ENCODE peak calls at places on chromosomes 16 and 17, in eight cellular contexts. S is cardiac fibroblast, O is lower lobe of right lung, Z is tibial nerve, L is astrocyte of the spinal cord, F is A549, C is HFF-Myc, G is AG10803. A is an unnamed sample.

GRCh38 chr17:28173801-28174200 is 131.3 kb downstream of the NLK start:
- DNase-seq in S (peak), O (no peak), Z (no peak), L (no peak), F (no peak), C (no peak), G (peak), A (peak)

GRCh38 chr16:7547736-7548135 is 215.1 kb downstream of the RBFOX1 start:
- DNase-seq in S (no peak), O (no peak), Z (no peak), L (no peak), F (no peak), C (no peak), G (no peak), A (no peak)

GRCh38 chr17:28741358-28742349 is 2.2 kb upstream of the TRAF4 start:
- DNase-seq in S (no peak), O (no peak), Z (no peak), L (no peak), F (no peak), C (no peak), G (no peak), A (no peak)

GRCh38 chr17:82668631-82669099 is 20.4 kb upstream of the WDR45B start:
- DNase-seq in S (peak), O (peak), Z (no peak), L (peak), F (peak), C (no peak), G (peak), A (peak)

GRCh38 chr16:84618428-84619102 is 687 bp upstream of the COTL1 start:
- DNase-seq in S (peak), O (no peak), Z (no peak), L (peak), F (peak), C (peak), G (peak), A (peak)

GRCh38 chr17:45948498-45948880 is 50.6 kb upstream of the STH start:
- DNase-seq in S (peak), O (no peak), Z (no peak), L (no peak), F (no peak), C (no peak), G (no peak), A (no peak)

GRCh38 chr17:17681744-17682292 is 560 bp downstream of the RAI1 start:
- DNase-seq in S (peak), O (no peak), Z (no peak), L (no peak), F (no peak), C (no peak), G (no peak), A (no peak)

GRCh38 chr17:46770439-46770817 is 48.1 kb downstream of the WNT3 start:
- DNase-seq in S (no peak), O (no peak), Z (no peak), L (no peak), F (no peak), C (no peak), G (no peak), A (no peak)

GRCh38 chr17:35345926-35346771 is 27.3 kb downstream of the SLFN11 start:
- DNase-seq in S (peak), O (peak), Z (peak), L (peak), F (no peak), C (no peak), G (peak), A (peak)

GRCh38 chr17:50961282-50962220 is 95.4 kb upstream of the TOB1 start:
- DNase-seq in S (no peak), O (no peak), Z (no peak), L (no peak), F (no peak), C (no peak), G (no peak), A (no peak)

GRCh38 chr16:28534542-28535373 is 4.0 kb downstream of the NUPR1 start:
- DNase-seq in S (peak), O (peak), Z (peak), L (no peak), F (no peak), C (peak), G (peak), A (peak)

GRCh38 chr16:57606847-57607501 is 21.5 kb upstream of the ADGRG1 start:
- DNase-seq in S (no peak), O (no peak), Z (no peak), L (no peak), F (no peak), C (no peak), G (no peak), A (no peak)

GRCh38 chr16:917591-918061 is 53.2 kb downstream of the LMF1 start:
- DNase-seq in S (no peak), O (no peak), Z (no peak), L (no peak), F (no peak), C (no peak), G (no peak), A (no peak)

GRCh38 chr16:54028013-54028412 is 258.6 kb downstream of the IRX3 start:
- DNase-seq in S (no peak), O (no peak), Z (no peak), L (no peak), F (no peak), C (no peak), G (no peak), A (no peak)

GRCh38 chr16:56041556-56042140 is 149.6 kb upstream of the GNAO1 start:
- DNase-seq in S (no peak), O (no peak), Z (no peak), L (no peak), F (peak), C (no peak), G (no peak), A (no peak)

GRCh38 chr17:76491271-76492184 is 9.7 kb downstream of the RHBDF2 start:
- DNase-seq in S (no peak), O (peak), Z (no peak), L (no peak), F (no peak), C (no peak), G (no peak), A (no peak)

GRCh38 chr17:38442548-38442947 is 14.3 kb downstream of the ARHGAP23 start:
- DNase-seq in S (peak), O (peak), Z (no peak), L (peak), F (no peak), C (no peak), G (peak), A (no peak)

GRCh38 chr16:89544713-89545043 is 15.8 kb upstream of the RPL13 start:
- DNase-seq in S (no peak), O (no peak), Z (no peak), L (no peak), F (no peak), C (no peak), G (no peak), A (no peak)

GRCh38 chr17:17204041-17204591 is 2.0 kb downstream of the PLD6 start:
- DNase-seq in S (no peak), O (no peak), Z (no peak), L (no peak), F (no peak), C (no peak), G (no peak), A (no peak)

GRCh38 chr17:72702136-72702735 is 390.3 kb downstream of the SLC39A11 start:
- DNase-seq in S (peak), O (no peak), Z (no peak), L (peak), F (peak), C (no peak), G (peak), A (peak)

GRCh38 chr17:6327007-6327406 is 107.9 kb downstream of the AIPL1 start:
- DNase-seq in S (no peak), O (no peak), Z (no peak), L (no peak), F (no peak), C (no peak), G (no peak), A (no peak)

DNA sequence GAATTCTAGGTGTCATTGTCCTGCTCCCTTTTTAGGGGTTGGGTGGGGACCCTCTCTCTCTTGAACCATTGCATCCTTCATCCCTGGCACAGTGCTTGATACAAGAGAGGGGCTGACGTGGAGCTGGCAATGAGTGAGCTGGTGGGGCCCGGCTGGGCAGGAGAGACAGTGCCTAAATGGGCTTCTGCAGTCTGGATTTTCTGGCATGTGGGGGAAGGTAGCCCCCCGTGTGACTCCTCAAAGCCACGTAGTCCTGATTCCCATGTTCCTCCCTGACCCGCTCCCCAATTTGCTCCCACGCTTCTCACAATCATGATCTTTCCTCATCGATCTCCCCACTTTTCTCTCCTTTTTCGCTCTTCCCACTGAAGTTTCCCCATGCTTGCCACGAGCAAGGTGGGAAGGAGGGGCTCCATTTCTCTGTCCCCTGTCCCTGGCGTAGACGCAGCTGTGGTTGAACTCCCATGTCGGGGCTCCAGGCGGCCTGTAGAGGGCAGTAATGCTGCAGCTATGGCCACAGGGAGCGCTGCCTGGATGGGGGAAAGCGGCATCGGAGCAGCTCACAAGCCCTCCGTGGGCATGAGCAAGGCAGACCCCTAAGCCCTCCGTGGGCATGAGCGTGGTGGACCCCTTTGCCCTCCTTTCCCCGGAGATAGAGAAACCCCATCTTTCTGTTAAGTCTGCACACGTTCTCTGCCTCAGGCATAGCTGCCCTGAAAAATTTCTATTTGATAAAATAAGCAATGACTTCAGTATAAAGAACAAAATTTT is 47.5 kb downstream of the HAPSTR1 start:
- DNase-seq in S (peak), O (peak), Z (peak), L (peak), F (peak), C (no peak), G (peak), A (peak)
- H3K4me3 ChIP-seq in S (no peak), O (peak), Z (no peak), L (peak), F (peak), C (no peak), G (peak), A (peak)

GRCh38 chr16:83441523-83441922 is 366.3 kb upstream of the HSBP1 start:
- DNase-seq in S (no peak), O (no peak), Z (no peak), L (no peak), F (no peak), C (no peak), G (peak), A (no peak)
- TF ChIP-seq CTCF in S (no peak), O (no peak), Z (no peak), L (no peak), F (no peak), C (no peak), G (peak), A (no peak)

GRCh38 chr16:1992475-1993292 is 2.9 kb downstream of the SYNGR3 start:
- DNase-seq in S (no peak), O (peak), Z (no peak), L (no peak), F (no peak), C (no peak), G (no peak), A (no peak)

GRCh38 chr16:1989826-1990335 is at the start of gene SYNGR3:
- DNase-seq in S (no peak), O (peak), Z (no peak), L (no peak), F (no peak), C (no peak), G (no peak), A (no peak)

GRCh38 chr16:1990336-1991134 is 765 bp downstream of the SYNGR3 start:
- DNase-seq in S (no peak), O (peak), Z (no peak), L (no peak), F (no peak), C (no peak), G (no peak), A (no peak)

GRCh38 chr16:1991588-1992474 is 2.1 kb downstream of the SYNGR3 start:
- DNase-seq in S (peak), O (peak), Z (peak), L (peak), F (peak), C (no peak), G (peak), A (peak)

GRCh38 chr16:1991135-1991551 is 1.4 kb downstream of the SYNGR3 start:
- DNase-seq in S (no peak), O (peak), Z (no peak), L (no peak), F (no peak), C (no peak), G (no peak), A (no peak)
- H3K4me3 ChIP-seq in S (no peak), O (peak), Z (peak), L (no peak), F (no peak), C (no peak), G (no peak), A (no peak)

GRCh38 chr16:81421126-81421525 is 23.5 kb upstream of the CMIP start:
- DNase-seq in S (no peak), O (no peak), Z (no peak), L (no peak), F (no peak), C (no peak), G (no peak), A (no peak)

GRCh38 chr16:81417210-81417609 is 27.4 kb upstream of the CMIP start:
- DNase-seq in S (no peak), O (no peak), Z (no peak), L (no peak), F (no peak), C (no peak), G (no peak), A (no peak)

GRCh38 chr16:81421536-81421935 is 23.1 kb upstream of the CMIP start:
- DNase-seq in S (no peak), O (no peak), Z (no peak), L (no peak), F (no peak), C (no peak), G (no peak), A (no peak)

GRCh38 chr16:81416749-81417148 is 27.9 kb upstream of the CMIP start:
- DNase-seq in S (no peak), O (no peak), Z (no peak), L (no peak), F (no peak), C (no peak), G (no peak), A (no peak)

DNA sequence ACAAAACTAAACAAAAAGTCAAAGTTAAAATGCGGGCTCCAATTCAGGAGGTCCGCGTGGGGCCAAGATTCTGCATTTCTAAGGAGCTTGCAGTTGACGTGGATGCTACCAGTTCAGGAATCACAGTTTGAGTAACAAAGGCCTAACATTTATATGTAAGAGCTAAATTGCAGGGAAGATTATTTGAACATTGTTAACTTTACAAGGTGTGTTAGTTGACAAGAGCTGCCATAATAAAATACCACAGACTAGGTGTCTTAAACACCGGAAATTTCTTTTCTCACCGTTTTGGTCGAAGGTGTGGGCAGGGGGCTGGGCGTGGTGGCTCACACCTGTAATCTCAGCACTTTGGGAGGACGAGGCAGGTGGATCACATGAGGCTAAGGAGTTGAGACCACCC is 24.8 kb upstream of the CMIP start:
- DNase-seq in S (no peak), O (no peak), Z (no peak), L (no peak), F (no peak), C (no peak), G (no peak), A (no peak)
- TF ChIP-seq CTCF in S (no peak), O (no peak), Z (no peak), L (no peak), F (no peak), C (no peak), G (no peak), A (no peak)

A was measured in fibroblast of pulmonary artery.